ENCODE peak calls at places on chromosomes 4 and X, in eight cellular contexts. One of them, this sample, is unnamed.

GRCh38 chrX:154372612-154373022 is 1.8 kb downstream of the FLNA start:
- DNase-seq in GM13977: peak
- DNase-seq in CD8-positive, alpha-beta T cell: no peak
- DNase-seq in cardiac muscle cell: peak
- DNase-seq in heart left ventricle: no peak
- DNase-seq in Caco-2: peak
- DNase-seq in left lung: no peak
- DNase-seq in progenitor cell of endocrine pancreas: no peak
- DNase-seq in this sample: peak

GRCh38 chrX:110228453-110228852 is 89.4 kb downstream of the AMMECR1 start:
- DNase-seq in GM13977: no peak
- DNase-seq in CD8-positive, alpha-beta T cell: no peak
- DNase-seq in cardiac muscle cell: no peak
- DNase-seq in heart left ventricle: no peak
- DNase-seq in Caco-2: no peak
- DNase-seq in left lung: no peak
- DNase-seq in progenitor cell of endocrine pancreas: no peak
- DNase-seq in this sample: no peak

GRCh38 chrX:69149466-69150293 is 15.6 kb downstream of the PJA1 start:
- DNase-seq in GM13977: no peak
- DNase-seq in CD8-positive, alpha-beta T cell: no peak
- DNase-seq in cardiac muscle cell: no peak
- DNase-seq in heart left ventricle: no peak
- DNase-seq in Caco-2: no peak
- DNase-seq in left lung: no peak
- DNase-seq in progenitor cell of endocrine pancreas: no peak
- DNase-seq in this sample: no peak

GRCh38 chr4:158015241-158015640 is 157.6 kb downstream of the GASK1B start:
- DNase-seq in GM13977: no peak
- DNase-seq in CD8-positive, alpha-beta T cell: no peak
- DNase-seq in cardiac muscle cell: no peak
- DNase-seq in heart left ventricle: no peak
- DNase-seq in Caco-2: no peak
- DNase-seq in left lung: no peak
- DNase-seq in progenitor cell of endocrine pancreas: no peak
- DNase-seq in this sample: no peak

GRCh38 chrX:103585421-103586313 is at the start of gene TCEAL4:
- DNase-seq in GM13977: peak
- DNase-seq in CD8-positive, alpha-beta T cell: peak
- DNase-seq in cardiac muscle cell: peak
- DNase-seq in heart left ventricle: peak
- DNase-seq in Caco-2: peak
- DNase-seq in left lung: peak
- DNase-seq in progenitor cell of endocrine pancreas: peak
- DNase-seq in this sample: peak

GRCh38 chrX:56811599-56811998 is 82.6 kb downstream of the NBDY start:
- DNase-seq in GM13977: no peak
- DNase-seq in CD8-positive, alpha-beta T cell: no peak
- DNase-seq in cardiac muscle cell: no peak
- DNase-seq in heart left ventricle: no peak
- DNase-seq in Caco-2: no peak
- DNase-seq in left lung: no peak
- DNase-seq in progenitor cell of endocrine pancreas: no peak
- DNase-seq in this sample: no peak

GRCh38 chr4:146146918-146147317 is 28.6 kb upstream of the LSM6 start:
- DNase-seq in GM13977: no peak
- DNase-seq in CD8-positive, alpha-beta T cell: no peak
- DNase-seq in cardiac muscle cell: no peak
- DNase-seq in heart left ventricle: no peak
- DNase-seq in Caco-2: no peak
- DNase-seq in left lung: no peak
- DNase-seq in progenitor cell of endocrine pancreas: no peak
- DNase-seq in this sample: no peak

GRCh38 chr4:102780476-102781144 is 19.8 kb upstream of the MANBA start:
- DNase-seq in GM13977: no peak
- DNase-seq in CD8-positive, alpha-beta T cell: no peak
- DNase-seq in cardiac muscle cell: peak
- DNase-seq in heart left ventricle: no peak
- DNase-seq in Caco-2: peak
- DNase-seq in left lung: no peak
- DNase-seq in progenitor cell of endocrine pancreas: no peak
- DNase-seq in this sample: no peak

GRCh38 chr4:122701965-122702364 is 30.5 kb upstream of the BBS12 start:
- DNase-seq in GM13977: no peak
- DNase-seq in CD8-positive, alpha-beta T cell: no peak
- DNase-seq in cardiac muscle cell: no peak
- DNase-seq in heart left ventricle: no peak
- DNase-seq in Caco-2: no peak
- DNase-seq in left lung: no peak
- DNase-seq in progenitor cell of endocrine pancreas: no peak
- DNase-seq in this sample: no peak

GRCh38 chr4:107845721-107846120 is 21.0 kb downstream of the SGMS2 start:
- DNase-seq in GM13977: no peak
- DNase-seq in CD8-positive, alpha-beta T cell: no peak
- DNase-seq in cardiac muscle cell: no peak
- DNase-seq in heart left ventricle: no peak
- DNase-seq in Caco-2: no peak
- DNase-seq in left lung: no peak
- DNase-seq in progenitor cell of endocrine pancreas: no peak
- DNase-seq in this sample: no peak

GRCh38 chr4:3402409-3403103 is 39.2 kb upstream of the HGFAC start:
- DNase-seq in GM13977: no peak
- DNase-seq in CD8-positive, alpha-beta T cell: no peak
- DNase-seq in cardiac muscle cell: no peak
- DNase-seq in heart left ventricle: no peak
- DNase-seq in Caco-2: no peak
- DNase-seq in left lung: no peak
- DNase-seq in progenitor cell of endocrine pancreas: no peak
- DNase-seq in this sample: no peak

GRCh38 chr4:7638984-7639789 is 204.5 kb upstream of the PSAPL1 start:
- DNase-seq in GM13977: no peak
- DNase-seq in CD8-positive, alpha-beta T cell: no peak
- DNase-seq in cardiac muscle cell: no peak
- DNase-seq in heart left ventricle: no peak
- DNase-seq in Caco-2: peak
- DNase-seq in left lung: no peak
- DNase-seq in progenitor cell of endocrine pancreas: no peak
- DNase-seq in this sample: no peak

GRCh38 chr4:163587867-163588266 is 93.4 kb downstream of the TMA16 start:
- DNase-seq in GM13977: peak
- DNase-seq in CD8-positive, alpha-beta T cell: no peak
- DNase-seq in cardiac muscle cell: no peak
- DNase-seq in heart left ventricle: no peak
- DNase-seq in Caco-2: no peak
- DNase-seq in left lung: no peak
- DNase-seq in progenitor cell of endocrine pancreas: no peak
- DNase-seq in this sample: peak

GRCh38 chrX:108468486-108468885 is 28.8 kb downstream of the COL4A5 start:
- DNase-seq in GM13977: no peak
- DNase-seq in CD8-positive, alpha-beta T cell: no peak
- DNase-seq in cardiac muscle cell: no peak
- DNase-seq in heart left ventricle: no peak
- DNase-seq in Caco-2: no peak
- DNase-seq in left lung: no peak
- DNase-seq in progenitor cell of endocrine pancreas: no peak
- DNase-seq in this sample: no peak

GRCh38 chrX:24149346-24150050 is at the start of gene ZFX:
- DNase-seq in GM13977: peak
- DNase-seq in CD8-positive, alpha-beta T cell: peak
- DNase-seq in cardiac muscle cell: peak
- DNase-seq in heart left ventricle: peak
- DNase-seq in Caco-2: peak
- DNase-seq in left lung: peak
- DNase-seq in progenitor cell of endocrine pancreas: peak
- DNase-seq in this sample: peak

GRCh38 chrX:38973327-38973726 is 172.1 kb downstream of the MID1IP1 start:
- DNase-seq in GM13977: no peak
- DNase-seq in CD8-positive, alpha-beta T cell: no peak
- DNase-seq in cardiac muscle cell: no peak
- DNase-seq in heart left ventricle: no peak
- DNase-seq in Caco-2: no peak
- DNase-seq in left lung: no peak
- DNase-seq in progenitor cell of endocrine pancreas: no peak
- DNase-seq in this sample: no peak

GRCh38 chr4:43048570-43048969 is 156.1 kb downstream of the GRXCR1 start:
- DNase-seq in GM13977: no peak
- DNase-seq in CD8-positive, alpha-beta T cell: no peak
- DNase-seq in cardiac muscle cell: no peak
- DNase-seq in heart left ventricle: no peak
- DNase-seq in Caco-2: no peak
- DNase-seq in left lung: no peak
- DNase-seq in progenitor cell of endocrine pancreas: no peak
- DNase-seq in this sample: no peak
- TF ChIP-seq CTCF in GM13977: no peak
- TF ChIP-seq CTCF in CD8-positive, alpha-beta T cell: no peak
- TF ChIP-seq CTCF in cardiac muscle cell: no peak
- TF ChIP-seq CTCF in heart left ventricle: no peak
- TF ChIP-seq CTCF in Caco-2: no peak
- TF ChIP-seq CTCF in left lung: no peak
- TF ChIP-seq CTCF in progenitor cell of endocrine pancreas: peak
- TF ChIP-seq CTCF in this sample: no peak

DNA sequence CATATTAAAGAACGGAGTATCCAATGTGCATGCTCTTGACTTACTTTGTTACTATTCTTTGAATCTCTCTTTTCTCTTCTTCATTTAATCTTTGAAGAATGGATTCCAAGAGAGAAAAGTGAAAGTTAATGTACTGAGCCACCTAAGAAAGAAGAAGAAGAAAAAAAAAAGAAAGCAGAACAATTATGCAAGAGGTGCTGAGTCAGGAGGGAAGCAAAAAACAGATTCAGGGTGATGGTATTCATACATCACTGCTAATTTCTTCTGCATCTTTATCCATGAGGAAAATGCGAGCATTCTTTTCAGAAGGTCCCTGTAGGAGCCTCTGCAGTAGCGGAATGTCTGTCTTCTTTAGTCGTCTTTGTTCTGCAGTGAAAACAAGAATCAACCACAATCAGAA is 43.9 kb downstream of the RASSF6 start:
- DNase-seq in GM13977: no peak
- DNase-seq in CD8-positive, alpha-beta T cell: no peak
- DNase-seq in cardiac muscle cell: no peak
- DNase-seq in heart left ventricle: no peak
- DNase-seq in Caco-2: no peak
- DNase-seq in left lung: no peak
- DNase-seq in progenitor cell of endocrine pancreas: no peak
- DNase-seq in this sample: no peak
- TF ChIP-seq CTCF in GM13977: no peak
- TF ChIP-seq CTCF in CD8-positive, alpha-beta T cell: no peak
- TF ChIP-seq CTCF in cardiac muscle cell: no peak
- TF ChIP-seq CTCF in heart left ventricle: no peak
- TF ChIP-seq CTCF in Caco-2: no peak
- TF ChIP-seq CTCF in left lung: no peak
- TF ChIP-seq CTCF in progenitor cell of endocrine pancreas: no peak
- TF ChIP-seq CTCF in this sample: no peak

DNA sequence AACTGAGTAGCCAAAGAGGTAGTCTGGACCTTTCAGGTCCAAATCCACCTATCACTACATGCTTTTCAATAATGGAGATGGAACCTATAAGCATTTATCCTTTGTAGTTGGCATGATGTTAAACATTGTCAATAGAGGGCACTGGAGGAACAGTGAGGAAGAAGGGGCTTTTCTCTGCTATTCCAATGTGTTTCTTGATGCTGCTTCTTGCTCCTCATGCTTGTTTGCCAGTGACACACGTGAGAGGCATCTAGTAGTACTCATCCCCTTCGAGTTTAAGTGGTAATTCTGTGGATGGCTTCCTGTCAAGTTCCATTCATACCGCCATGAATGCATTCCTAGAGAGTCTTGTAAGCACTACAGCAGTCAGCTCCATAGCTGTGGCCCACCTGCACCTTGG is 84.0 kb downstream of the NAA11 start:
- DNase-seq in GM13977: no peak
- DNase-seq in CD8-positive, alpha-beta T cell: no peak
- DNase-seq in cardiac muscle cell: peak
- DNase-seq in heart left ventricle: no peak
- DNase-seq in Caco-2: no peak
- DNase-seq in left lung: no peak
- DNase-seq in progenitor cell of endocrine pancreas: no peak
- DNase-seq in this sample: no peak
- TF ChIP-seq CTCF in GM13977: peak
- TF ChIP-seq CTCF in CD8-positive, alpha-beta T cell: no peak
- TF ChIP-seq CTCF in cardiac muscle cell: peak
- TF ChIP-seq CTCF in heart left ventricle: no peak
- TF ChIP-seq CTCF in Caco-2: no peak
- TF ChIP-seq CTCF in left lung: no peak
- TF ChIP-seq CTCF in progenitor cell of endocrine pancreas: peak
- TF ChIP-seq CTCF in this sample: no peak

GRCh38 chr4:1855334-1856070 is 454 bp downstream of the LETM1 start:
- DNase-seq in GM13977: peak
- DNase-seq in CD8-positive, alpha-beta T cell: no peak
- DNase-seq in cardiac muscle cell: peak
- DNase-seq in heart left ventricle: peak
- DNase-seq in Caco-2: no peak
- DNase-seq in left lung: peak
- DNase-seq in progenitor cell of endocrine pancreas: peak
- DNase-seq in this sample: peak

GRCh38 chr4:1859389-1859753 is 3.4 kb upstream of the LETM1 start:
- DNase-seq in GM13977: no peak
- DNase-seq in CD8-positive, alpha-beta T cell: no peak
- DNase-seq in cardiac muscle cell: no peak
- DNase-seq in heart left ventricle: no peak
- DNase-seq in Caco-2: no peak
- DNase-seq in left lung: no peak
- DNase-seq in progenitor cell of endocrine pancreas: no peak
- DNase-seq in this sample: no peak

GRCh38 chr4:1856071-1856919 is at the start of gene LETM1:
- DNase-seq in GM13977: peak
- DNase-seq in CD8-positive, alpha-beta T cell: peak
- DNase-seq in cardiac muscle cell: peak
- DNase-seq in heart left ventricle: peak
- DNase-seq in Caco-2: peak
- DNase-seq in left lung: peak
- DNase-seq in progenitor cell of endocrine pancreas: peak
- DNase-seq in this sample: peak

GRCh38 chr4:1857931-1858330 is 2.0 kb upstream of the LETM1 start:
- DNase-seq in GM13977: no peak
- DNase-seq in CD8-positive, alpha-beta T cell: no peak
- DNase-seq in cardiac muscle cell: no peak
- DNase-seq in heart left ventricle: no peak
- DNase-seq in Caco-2: no peak
- DNase-seq in left lung: no peak
- DNase-seq in progenitor cell of endocrine pancreas: no peak
- DNase-seq in this sample: no peak

GRCh38 chr4:1856920-1857699 is 1.2 kb upstream of the LETM1 start:
- DNase-seq in GM13977: no peak
- DNase-seq in CD8-positive, alpha-beta T cell: no peak
- DNase-seq in cardiac muscle cell: peak
- DNase-seq in heart left ventricle: no peak
- DNase-seq in Caco-2: no peak
- DNase-seq in left lung: no peak
- DNase-seq in progenitor cell of endocrine pancreas: no peak
- DNase-seq in this sample: no peak
- TF ChIP-seq CTCF in GM13977: no peak
- TF ChIP-seq CTCF in CD8-positive, alpha-beta T cell: no peak
- TF ChIP-seq CTCF in cardiac muscle cell: no peak
- TF ChIP-seq CTCF in heart left ventricle: no peak
- TF ChIP-seq CTCF in Caco-2: no peak
- TF ChIP-seq CTCF in left lung: no peak
- TF ChIP-seq CTCF in progenitor cell of endocrine pancreas: no peak
- TF ChIP-seq CTCF in this sample: no peak

This sample was measured in GM13976.